ENCODE peak calls at places on chromosomes 4 and X, in four cellular contexts. V is A549, K is K562, F is WTC11. E is an unnamed sample.

GRCh38 chrX:128816919-128817318 is 706.4 kb downstream of the SMARCA1 start:
- DNase-seq in V (no peak), K (peak), F (peak), E (peak)

GRCh38 chr4:48909697-48910096 is 3.1 kb upstream of the OCIAD2 start:
- DNase-seq in V (peak), K (peak), F (no peak), E (no peak)

GRCh38 chr4:86857341-86858052 is 8.3 kb upstream of the SLC10A6 start:
- DNase-seq in V (no peak), K (no peak), F (peak), E (no peak)

GRCh38 chr4:4606321-4606720 is 64.5 kb upstream of the STX18 start:
- DNase-seq in V (no peak), K (peak), F (no peak), E (no peak)

GRCh38 chrX:8868906-8869305 is 67.7 kb upstream of the FAM9A start:
- DNase-seq in V (no peak), K (no peak), F (no peak), E (no peak)

GRCh38 chrX:70433848-70434351 is 10.7 kb upstream of the DLG3 start:
- DNase-seq in V (peak), K (peak), F (peak), E (peak)

GRCh38 chr4:53185853-53186590 is 179.8 kb downstream of the SCFD2 start:
- DNase-seq in V (no peak), K (no peak), F (no peak), E (no peak)

GRCh38 chr4:139740531-139741041 is 75.0 kb downstream of the MGST2 start:
- DNase-seq in V (peak), K (peak), F (no peak), E (peak)

GRCh38 chr4:60656171-60656570 is 544.0 kb upstream of the ADGRL3 start:
- DNase-seq in V (no peak), K (no peak), F (no peak), E (no peak)

GRCh38 chrX:110123331-110123782 is 120.4 kb downstream of the TMEM164 start:
- DNase-seq in V (no peak), K (no peak), F (no peak), E (peak)

GRCh38 chrX:45774961-45775360 is 574.3 kb upstream of the DIPK2B start:
- DNase-seq in V (no peak), K (no peak), F (no peak), E (no peak)

GRCh38 chrX:2751291-2751690 is 549 bp upstream of the XG start:
- DNase-seq in V (no peak), K (no peak), F (no peak), E (no peak)

GRCh38 chrX:78886550-78886949 is 58.6 kb upstream of the P2RY10 start:
- DNase-seq in V (peak), K (no peak), F (no peak), E (no peak)

GRCh38 chrX:72373136-72373535 is 67.4 kb upstream of the CITED1 start:
- DNase-seq in V (no peak), K (no peak), F (no peak), E (no peak)

GRCh38 chr4:36020351-36020750 is 224.0 kb downstream of the ARAP2 start:
- DNase-seq in V (no peak), K (no peak), F (no peak), E (no peak)

GRCh38 chrX:6645216-6645615 is 110.3 kb upstream of the VCX3A start:
- DNase-seq in V (no peak), K (no peak), F (no peak), E (no peak)

GRCh38 chrX:20270557-20270880 is 3.8 kb upstream of the RPS6KA3 start:
- DNase-seq in V (no peak), K (no peak), F (no peak), E (peak)

GRCh38 chr4:189912170-189912569 is 28.5 kb upstream of the FRG1 start:
- DNase-seq in V (no peak), K (peak), F (no peak), E (no peak)

GRCh38 chrX:68846536-68846935 is 17.7 kb downstream of the EFNB1 start:
- DNase-seq in V (no peak), K (no peak), F (peak), E (no peak)

GRCh38 chr4:124803641-124804040 is 91.1 kb upstream of the ANKRD50 start:
- DNase-seq in V (no peak), K (no peak), F (no peak), E (no peak)

GRCh38 chr4:57282556-57283310 is 172.5 kb upstream of the IGFBP7 start:
- DNase-seq in V (no peak), K (no peak), F (no peak), E (no peak)

GRCh38 chr4:26360864-26361263 is 40.0 kb downstream of the RBPJ start:
- DNase-seq in V (no peak), K (no peak), F (no peak), E (no peak)

GRCh38 chr4:182560358-182560757 is 317.2 kb downstream of the TENM3 start:
- DNase-seq in V (no peak), K (no peak), F (peak), E (no peak)

GRCh38 chr4:182206266-182206665 is 36.9 kb upstream of the TENM3 start:
- DNase-seq in V (no peak), K (no peak), F (no peak), E (no peak)

GRCh38 chr4:113232194-113232593 is 182.7 kb downstream of the ANK2 start:
- DNase-seq in V (no peak), K (no peak), F (no peak), E (no peak)

GRCh38 chrX:71103110-71103983 is 3.2 kb downstream of the CXorf65 start:
- DNase-seq in V (no peak), K (peak), F (peak), E (no peak)

GRCh38 chr4:165986956-165987698 is 114.1 kb downstream of the TLL1 start:
- DNase-seq in V (no peak), K (no peak), F (no peak), E (no peak)

GRCh38 chr4:141158219-141158618 is 24.9 kb upstream of the RNF150 start:
- DNase-seq in V (peak), K (peak), F (no peak), E (peak)

DNA sequence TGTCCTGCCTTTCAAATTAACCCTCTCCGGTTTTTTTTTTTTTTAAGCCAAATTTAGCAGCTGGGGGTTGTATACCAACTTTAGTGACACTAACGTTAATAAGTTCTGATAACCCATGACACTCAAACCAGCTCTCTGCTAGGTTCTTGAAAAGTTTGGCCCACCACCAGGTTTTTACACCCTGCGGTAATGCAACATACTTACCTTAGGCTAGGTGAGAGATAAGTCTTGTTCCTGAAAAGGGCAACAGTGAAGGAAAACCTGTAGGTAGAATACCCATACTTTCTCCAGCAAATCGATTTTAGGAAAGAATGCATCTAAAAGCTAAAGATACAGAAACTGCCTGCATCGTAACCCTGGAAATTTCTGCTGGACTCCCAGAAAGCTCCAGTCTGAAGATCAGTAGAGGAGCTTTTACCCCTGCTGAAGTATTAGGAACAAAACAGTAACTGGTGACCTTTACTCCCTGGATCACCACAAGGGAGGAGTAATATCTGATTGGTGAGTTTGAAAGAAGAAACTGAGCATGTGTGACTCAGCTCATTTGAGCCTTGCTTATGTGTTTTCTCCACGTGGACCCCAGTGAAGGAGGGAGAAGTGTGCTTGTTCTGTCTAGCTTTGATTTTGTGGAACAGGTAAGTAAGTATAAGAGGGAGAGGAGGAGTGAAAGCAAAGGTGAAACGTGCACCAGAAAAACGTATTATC is 34.4 kb upstream of the COX18 start:
- DNase-seq in V (no peak), K (peak), F (no peak), E (peak)
- TF ChIP-seq NR3C1 in V (no peak), K (no peak), F (no peak), E (no peak)

GRCh38 chrX:12978205-12979010 is 3.5 kb downstream of the TMSB4X start:
- DNase-seq in V (no peak), K (peak), F (peak), E (no peak)
- TF ChIP-seq NR3C1 in V (no peak), K (no peak), F (no peak), E (no peak)

GRCh38 chr4:159395693-159396092 is 292.8 kb downstream of the RAPGEF2 start:
- DNase-seq in V (no peak), K (no peak), F (no peak), E (peak)

GRCh38 chr4:159396151-159396550 is 293.3 kb downstream of the RAPGEF2 start:
- DNase-seq in V (no peak), K (no peak), F (no peak), E (no peak)

GRCh38 chr4:159400782-159401712 is 298.2 kb downstream of the RAPGEF2 start:
- DNase-seq in V (no peak), K (no peak), F (no peak), E (no peak)

GRCh38 chr4:159401791-159402380 is 299.0 kb downstream of the RAPGEF2 start:
- DNase-seq in V (no peak), K (no peak), F (no peak), E (peak)

GRCh38 chr4:159398236-159398638 is 295.4 kb downstream of the RAPGEF2 start:
- DNase-seq in V (no peak), K (no peak), F (no peak), E (no peak)
- TF ChIP-seq NR3C1 in V (no peak), K (no peak), F (no peak), E (no peak)

DNA sequence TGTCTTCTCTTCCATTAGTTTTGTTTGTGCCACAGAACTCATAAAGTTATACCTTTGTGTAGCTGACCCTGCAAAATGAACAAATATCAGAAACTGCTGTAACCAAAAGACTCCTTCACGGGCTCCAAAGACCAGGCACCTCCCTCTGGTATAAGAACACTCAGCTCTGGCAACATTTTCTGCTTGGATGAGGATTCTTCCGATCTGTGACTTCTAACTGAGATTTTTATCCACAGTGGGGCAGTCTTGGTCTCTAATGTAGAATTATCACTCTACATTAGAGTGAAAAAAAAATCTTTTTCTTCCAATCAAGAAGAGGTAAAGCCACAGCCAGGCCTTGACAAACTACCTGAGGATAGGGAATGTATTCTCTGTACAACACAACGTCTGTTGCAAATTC is 38.5 kb upstream of the PRSS48 start:
- DNase-seq in V (no peak), K (no peak), F (no peak), E (no peak)
- TF ChIP-seq NR3C1 in V (no peak), K (no peak), F (no peak), E (no peak)

GRCh38 chr4:168337550-168337940 is 19.0 kb upstream of the DDX60 start:
- DNase-seq in V (no peak), K (no peak), F (no peak), E (no peak)

GRCh38 chr4:168334053-168334452 is 15.5 kb upstream of the DDX60 start:
- DNase-seq in V (no peak), K (no peak), F (no peak), E (no peak)

GRCh38 chr4:168335621-168336020 is 17.1 kb upstream of the DDX60 start:
- DNase-seq in V (no peak), K (no peak), F (no peak), E (no peak)

GRCh38 chr4:168336837-168337549 is 18.4 kb upstream of the DDX60 start:
- DNase-seq in V (no peak), K (no peak), F (no peak), E (no peak)
- TF ChIP-seq NR3C1 in V (no peak), K (no peak), F (no peak), E (no peak)

DNA sequence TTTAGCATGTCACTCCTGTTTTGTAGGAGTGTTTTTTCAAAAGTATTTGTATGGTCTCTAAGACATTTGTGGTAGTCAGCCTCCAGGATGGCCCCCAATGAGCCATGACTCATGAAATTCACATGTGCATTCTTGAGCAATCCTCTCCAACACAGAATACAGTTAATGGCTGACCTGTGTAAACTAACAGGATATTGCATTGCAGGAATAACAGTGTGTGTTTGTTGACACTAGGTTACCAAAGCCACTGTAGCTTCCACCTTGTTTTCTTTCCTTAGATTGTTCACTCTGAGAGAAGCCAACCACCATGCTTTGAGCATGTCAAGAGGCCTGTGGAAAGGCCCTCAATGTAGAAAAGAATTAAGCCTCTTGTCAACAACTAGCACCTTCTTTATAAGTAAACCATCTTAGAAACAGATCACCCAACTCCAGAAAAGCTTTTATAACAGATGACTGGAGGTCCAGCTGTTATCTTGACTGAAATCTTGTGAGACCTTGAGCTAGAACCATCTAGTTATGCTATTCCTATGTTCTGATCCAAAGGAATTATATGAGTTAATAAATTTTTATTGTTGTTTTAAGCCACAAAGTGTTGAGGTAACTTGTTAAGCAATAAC is 28.5 kb downstream of the TBCK start:
- DNase-seq in V (peak), K (peak), F (no peak), E (peak)
- TF ChIP-seq NR3C1 in V (no peak), K (no peak), F (no peak), E (no peak)

E was measured in HepG2.